ENCODE peak calls at places on chromosome 2, in six cellular contexts. P is HCT116, M is HepG2, R is H1, N is SK-N-SH, V is K562. B is an unnamed sample.

GRCh38 chr2:159133795-159134194 is 152.7 kb downstream of the WDSUB1 start:
- DNase-seq in P (no peak), M (no peak), R (no peak), N (no peak), V (no peak), B (no peak)

GRCh38 chr2:163717474-163717873 is 18.3 kb downstream of the FIGN start:
- DNase-seq in P (no peak), M (peak), R (no peak), N (no peak), V (no peak), B (no peak)

GRCh38 chr2:147294825-147295392 is 549.9 kb upstream of the ACVR2A start:
- DNase-seq in P (no peak), M (no peak), R (no peak), N (no peak), V (no peak), B (no peak)

GRCh38 chr2:205683179-205683978 is 1.1 kb downstream of the NRP2 start:
- DNase-seq in P (no peak), M (no peak), R (peak), N (no peak), V (no peak), B (no peak)

GRCh38 chr2:105732955-105733607 is 11.6 kb upstream of the NCK2 start:
- DNase-seq in P (no peak), M (no peak), R (no peak), N (no peak), V (no peak), B (no peak)

GRCh38 chr2:197993830-197994229 is 189.4 kb downstream of the PLCL1 start:
- DNase-seq in P (no peak), M (no peak), R (no peak), N (no peak), V (no peak), B (no peak)

GRCh38 chr2:9473308-9473984 is 905 bp upstream of the IAH1 start:
- DNase-seq in P (no peak), M (peak), R (peak), N (peak), V (no peak), B (no peak)

GRCh38 chr2:98280376-98281102 is 65.7 kb upstream of the CNGA3 start:
- DNase-seq in P (no peak), M (no peak), R (no peak), N (no peak), V (no peak), B (no peak)

GRCh38 chr2:109209941-109210340 is 80.9 kb downstream of the SH3RF3 start:
- DNase-seq in P (no peak), M (no peak), R (no peak), N (no peak), V (no peak), B (no peak)

GRCh38 chr2:144643537-144644336 is 123.8 kb upstream of the ZEB2 start:
- DNase-seq in P (no peak), M (no peak), R (no peak), N (no peak), V (no peak), B (no peak)

GRCh38 chr2:217316743-217317142 is 456.9 kb upstream of the TNP1 start:
- DNase-seq in P (no peak), M (no peak), R (no peak), N (no peak), V (no peak), B (no peak)

GRCh38 chr2:64679673-64680425 is 26.1 kb upstream of the SERTAD2 start:
- DNase-seq in P (no peak), M (no peak), R (no peak), N (peak), V (no peak), B (no peak)

GRCh38 chr2:219644801-219645480 is 17.5 kb downstream of the SLC4A3 start:
- DNase-seq in P (no peak), M (no peak), R (peak), N (no peak), V (no peak), B (no peak)

GRCh38 chr2:64137996-64138395 is 6.2 kb downstream of the PELI1 start:
- DNase-seq in P (no peak), M (no peak), R (no peak), N (no peak), V (no peak), B (peak)

GRCh38 chr2:36753706-36754221 is 57.3 kb downstream of the VIT start:
- DNase-seq in P (no peak), M (no peak), R (no peak), N (no peak), V (no peak), B (no peak)

GRCh38 chr2:36750101-36750500 is 53.6 kb downstream of the VIT start:
- DNase-seq in P (no peak), M (no peak), R (no peak), N (no peak), V (no peak), B (no peak)

GRCh38 chr2:36743954-36744353 is 47.4 kb downstream of the VIT start:
- DNase-seq in P (no peak), M (no peak), R (no peak), N (no peak), V (no peak), B (no peak)

DNA sequence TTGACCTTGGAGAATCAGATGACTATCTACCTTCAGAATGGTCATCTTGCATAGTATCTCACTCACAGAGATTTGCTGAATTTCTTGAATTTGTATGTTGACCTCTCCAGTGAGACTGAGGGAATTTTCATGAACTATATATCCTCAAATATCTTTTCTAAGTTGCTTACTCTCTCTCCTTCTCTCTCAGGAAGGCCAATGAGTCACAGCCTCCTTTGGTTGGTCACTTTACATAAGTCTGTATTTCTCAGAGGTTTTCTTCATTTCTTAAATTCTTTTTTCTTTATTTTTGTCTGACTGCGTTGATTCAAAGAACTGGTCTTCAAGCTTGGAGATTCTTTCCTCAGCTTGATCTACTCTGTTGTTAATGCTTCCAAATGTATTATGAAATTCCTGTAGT is 51.7 kb downstream of the VIT start:
- DNase-seq in P (no peak), M (no peak), R (no peak), N (no peak), V (no peak), B (no peak)
- TF ChIP-seq JUND in P (no peak), M (no peak), R (no peak), N (no peak), V (no peak), B (no peak)

GRCh38 chr2:74834806-74835755 is 1.2 kb downstream of the HK2 start:
- DNase-seq in P (no peak), M (peak), R (peak), N (peak), V (peak), B (peak)

GRCh38 chr2:74833418-74834233 is at the start of gene HK2:
- DNase-seq in P (peak), M (peak), R (peak), N (peak), V (peak), B (peak)

GRCh38 chr2:74836675-74837401 is 2.9 kb downstream of the HK2 start:
- DNase-seq in P (no peak), M (no peak), R (peak), N (no peak), V (no peak), B (no peak)

GRCh38 chr2:74831693-74832530 is 2.0 kb upstream of the HK2 start:
- DNase-seq in P (no peak), M (peak), R (no peak), N (no peak), V (peak), B (no peak)

DNA sequence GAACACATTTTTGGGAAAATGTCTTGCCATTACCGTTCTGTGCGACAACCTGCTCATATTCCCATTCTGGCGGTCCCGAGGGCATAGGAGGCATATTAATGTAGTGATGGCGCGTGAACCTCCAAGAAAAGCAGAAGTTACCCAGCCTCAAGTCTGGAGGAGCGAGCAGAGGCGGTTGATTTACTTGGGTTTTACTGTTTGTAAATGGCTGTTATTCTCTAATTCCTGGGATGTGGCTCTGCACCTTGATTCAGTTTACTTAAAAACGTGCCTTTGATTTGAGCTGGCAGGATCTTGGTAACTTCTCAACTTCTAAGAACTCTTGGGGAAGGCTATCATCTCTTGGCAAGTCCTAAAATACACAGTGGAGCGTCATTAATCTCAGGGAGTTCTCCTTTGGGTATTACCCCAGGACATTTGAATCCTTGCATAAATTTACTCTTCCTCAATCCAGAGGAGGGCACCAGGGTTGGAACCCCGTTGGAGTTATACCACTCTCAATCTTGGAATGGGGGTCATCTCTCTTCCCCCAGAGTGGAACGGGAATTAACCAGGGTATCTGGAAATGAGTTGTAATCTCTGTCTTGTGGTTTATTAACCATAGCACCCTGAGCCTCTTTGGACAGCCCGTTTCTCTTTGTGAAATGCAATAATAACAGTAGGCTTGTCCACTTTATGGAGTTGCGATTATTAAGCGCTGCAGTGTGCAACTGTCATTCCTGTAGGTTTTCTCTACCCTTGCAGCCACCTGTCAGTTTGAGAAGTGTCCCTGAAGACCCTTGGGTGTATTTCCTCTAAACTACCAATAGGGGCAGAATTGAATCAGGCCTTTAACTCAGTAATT is 2.1 kb downstream of the HK2 start:
- DNase-seq in P (peak), M (peak), R (no peak), N (peak), V (peak), B (peak)
- TF ChIP-seq JUND in P (no peak), M (no peak), R (no peak), N (no peak), V (no peak), B (no peak)

GRCh38 chr2:174008720-174009119 is 43.5 kb upstream of the SP3 start:
- DNase-seq in P (no peak), M (no peak), R (no peak), N (no peak), V (no peak), B (no peak)

GRCh38 chr2:174005801-174006419 is 40.7 kb upstream of the SP3 start:
- DNase-seq in P (no peak), M (no peak), R (no peak), N (no peak), V (no peak), B (no peak)

GRCh38 chr2:174004900-174005605 is 39.9 kb upstream of the SP3 start:
- DNase-seq in P (no peak), M (no peak), R (no peak), N (no peak), V (no peak), B (no peak)

GRCh38 chr2:174009488-174010223 is 44.5 kb upstream of the SP3 start:
- DNase-seq in P (no peak), M (no peak), R (no peak), N (no peak), V (no peak), B (no peak)

DNA sequence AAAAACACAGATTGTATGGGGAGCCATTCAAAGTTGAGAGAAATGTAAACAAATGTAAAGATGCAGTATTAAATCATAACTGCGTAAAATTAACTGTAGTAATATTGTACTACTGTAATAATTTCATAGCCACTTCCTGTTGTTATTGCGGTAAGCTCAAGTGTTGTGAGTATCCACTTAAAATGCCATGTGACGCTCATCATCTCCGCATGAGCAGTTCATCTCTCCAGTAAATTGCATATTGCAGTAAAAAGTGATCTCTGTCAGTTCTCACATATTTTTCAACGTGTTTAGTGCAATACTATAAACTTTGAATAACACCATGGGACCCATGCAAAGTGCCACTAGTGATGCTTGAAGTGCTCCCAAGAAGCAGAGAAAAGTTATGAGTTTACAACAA is 41.8 kb upstream of the SP3 start:
- DNase-seq in P (no peak), M (no peak), R (no peak), N (no peak), V (no peak), B (no peak)
- TF ChIP-seq JUND in P (no peak), M (no peak), R (no peak), N (no peak), V (no peak), B (no peak)

DNA sequence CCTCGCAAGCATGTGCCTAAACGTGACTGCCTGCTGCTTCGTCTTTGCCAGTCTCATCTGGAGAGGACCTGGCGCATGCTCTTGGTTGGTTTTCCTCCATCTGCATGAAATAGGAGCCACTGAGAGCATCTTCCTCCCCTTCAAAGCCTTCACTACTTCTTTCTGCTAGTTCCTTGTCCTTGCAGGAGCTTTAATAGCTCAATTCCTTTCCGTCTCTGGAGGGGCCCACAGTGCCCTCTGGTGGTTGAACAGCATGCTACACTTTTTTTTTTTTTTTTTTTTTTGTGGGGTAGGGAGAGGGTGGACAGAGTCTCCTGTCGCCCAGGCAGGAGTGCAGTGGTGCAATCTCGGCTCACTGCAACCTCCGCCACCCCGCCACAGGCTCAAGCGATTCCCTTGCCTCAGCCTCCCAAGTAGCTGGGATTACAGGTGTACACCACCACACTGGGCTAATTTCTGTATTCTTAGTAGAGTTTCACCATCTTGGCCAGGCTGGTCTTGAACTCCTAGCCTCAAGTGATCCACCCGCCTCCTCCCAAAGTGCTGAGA is 59.6 kb downstream of the SP110 start:
- DNase-seq in P (peak), M (peak), R (peak), N (peak), V (peak), B (peak)
- TF ChIP-seq JUND in P (no peak), M (no peak), R (no peak), N (no peak), V (no peak), B (no peak)

GRCh38 chr2:172672114-172672513 is 63.5 kb upstream of the RAPGEF4 start:
- DNase-seq in P (no peak), M (no peak), R (no peak), N (no peak), V (no peak), B (no peak)

GRCh38 chr2:172671506-172671905 is 64.1 kb upstream of the RAPGEF4 start:
- DNase-seq in P (no peak), M (no peak), R (no peak), N (no peak), V (no peak), B (no peak)

GRCh38 chr2:172674968-172675303 is 60.7 kb upstream of the RAPGEF4 start:
- DNase-seq in P (no peak), M (no peak), R (no peak), N (no peak), V (no peak), B (no peak)

GRCh38 chr2:172672999-172673726 is 62.5 kb upstream of the RAPGEF4 start:
- DNase-seq in P (no peak), M (no peak), R (no peak), N (no peak), V (no peak), B (no peak)

DNA sequence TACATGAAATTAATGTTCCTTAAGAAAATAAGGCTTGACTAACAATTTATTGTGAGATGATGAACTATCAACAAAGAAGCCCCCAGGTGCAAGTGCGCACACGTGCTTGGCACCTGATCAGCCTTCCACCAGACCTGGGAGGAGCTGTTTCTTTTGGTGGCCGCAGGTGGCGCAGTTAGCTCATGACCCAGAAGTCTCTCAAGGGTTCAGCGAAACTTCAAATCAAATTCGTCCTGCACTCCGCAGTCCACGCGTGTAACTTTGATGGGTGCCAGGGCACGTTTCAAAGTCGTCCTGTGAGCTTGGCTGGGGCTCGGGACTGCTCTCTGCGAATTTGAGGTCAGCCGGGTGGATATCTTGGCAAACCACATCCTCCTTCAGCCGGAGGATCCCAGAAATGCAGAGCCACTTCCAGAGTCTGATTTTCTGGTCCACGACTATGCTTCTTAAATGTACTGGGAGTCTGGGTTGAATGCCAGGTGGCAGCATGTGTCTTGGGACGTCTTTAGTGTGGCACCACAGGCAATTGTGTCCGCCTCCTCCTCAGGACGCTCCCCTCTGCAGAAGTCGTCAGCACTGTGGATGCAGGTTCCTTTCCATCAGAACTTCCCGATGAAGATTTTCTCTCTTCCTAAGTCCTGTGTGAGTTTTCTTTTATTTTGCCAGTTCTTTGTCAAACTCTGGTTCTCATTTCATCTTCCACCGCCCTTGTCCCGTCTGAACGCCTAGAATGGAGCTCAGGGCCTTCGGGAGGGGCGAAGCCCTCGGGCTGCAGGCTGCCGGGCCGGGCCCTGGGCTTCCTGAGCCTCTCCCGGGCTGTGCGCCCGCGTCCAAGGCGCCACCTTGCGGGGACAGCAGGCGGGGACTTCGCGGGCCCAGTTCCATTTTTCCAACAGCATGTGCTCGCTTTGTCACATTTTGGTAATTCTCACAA is 61.3 kb upstream of the RAPGEF4 start:
- DNase-seq in P (no peak), M (no peak), R (peak), N (no peak), V (peak), B (no peak)
- TF ChIP-seq JUND in P (no peak), M (no peak), R (no peak), N (no peak), V (no peak), B (no peak)

DNA sequence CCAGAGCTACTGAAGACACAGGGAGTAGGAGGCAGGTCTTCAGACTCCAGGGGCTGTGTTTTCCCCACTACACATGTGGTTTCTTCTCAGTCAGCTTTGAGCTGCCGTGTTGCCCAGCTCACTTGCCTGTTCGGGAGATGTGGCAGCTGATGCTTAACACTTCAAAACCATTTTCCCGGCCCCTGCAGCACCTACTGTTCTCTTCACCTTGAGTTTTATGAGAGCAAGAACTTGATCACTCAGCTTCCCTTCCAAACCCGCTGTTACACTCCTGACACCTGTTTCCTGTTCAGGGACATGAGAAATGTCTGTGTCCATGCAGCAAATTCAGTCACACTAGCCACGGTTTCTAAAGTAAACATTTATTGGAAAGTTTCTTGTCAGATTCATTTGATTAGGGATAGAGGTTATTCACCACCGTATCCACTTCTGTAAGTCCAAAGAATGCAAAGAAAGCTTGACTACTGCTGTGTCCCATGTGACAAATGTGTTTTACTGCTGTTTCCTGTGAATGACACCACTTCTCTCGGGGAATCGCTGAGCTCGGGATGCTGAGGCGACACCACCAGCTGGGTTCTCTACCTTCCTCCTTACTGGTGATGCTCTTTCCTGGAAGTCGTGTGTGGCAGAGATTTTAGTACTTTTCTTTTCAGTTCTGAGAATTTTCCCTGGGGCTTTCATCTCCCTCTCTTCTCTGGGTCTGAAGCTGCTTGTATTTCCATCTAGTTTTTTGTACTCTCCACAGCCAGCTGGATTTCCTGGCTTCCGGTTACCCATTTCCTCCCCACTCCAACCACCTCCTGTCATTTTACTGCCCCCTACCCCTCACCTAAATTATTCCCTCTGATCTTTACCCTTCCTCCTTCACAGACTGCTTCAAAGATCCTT is 91.7 kb downstream of the KLF7 start:
- DNase-seq in P (no peak), M (no peak), R (no peak), N (no peak), V (no peak), B (no peak)
- TF ChIP-seq JUND in P (no peak), M (no peak), R (no peak), N (no peak), V (no peak), B (no peak)